ENCODE peak calls at places on chromosomes 4 and X, in eight cellular contexts. D, L, G, Q, J, O, H and C are unnamed samples.

GRCh38 chrX:154761977-154762528 is 611 bp upstream of the DKC1 start:
- DNase-seq in D (no peak), L (no peak), G (no peak), Q (no peak), J (peak), O (no peak), H (no peak), C (no peak)

GRCh38 chr4:157514711-157515110 is 294.2 kb downstream of the GRIA2 start:
- DNase-seq in D (no peak), L (no peak), G (peak), Q (no peak), J (no peak), O (no peak), H (peak), C (no peak)

GRCh38 chrX:9279271-9279596 is 185.6 kb upstream of the TBL1X start:
- DNase-seq in D (no peak), L (no peak), G (no peak), Q (no peak), J (no peak), O (no peak), H (no peak), C (no peak)

GRCh38 chrX:2627272-2627867 is 63.7 kb upstream of the CD99 start:
- DNase-seq in D (no peak), L (peak), G (peak), Q (no peak), J (peak), O (no peak), H (no peak), C (no peak)

GRCh38 chr4:14726441-14727405 is 275.6 kb upstream of the CPEB2 start:
- DNase-seq in D (no peak), L (no peak), G (peak), Q (no peak), J (peak), O (peak), H (no peak), C (no peak)

GRCh38 chr4:140293979-140294378 is 79.5 kb upstream of the SCOC start:
- DNase-seq in D (no peak), L (no peak), G (no peak), Q (no peak), J (no peak), O (no peak), H (no peak), C (no peak)

GRCh38 chr4:54525602-54526001 is 132.2 kb upstream of the KIT start:
- DNase-seq in D (no peak), L (no peak), G (no peak), Q (no peak), J (no peak), O (peak), H (no peak), C (no peak)

GRCh38 chr4:3461515-3462291 is 1.4 kb upstream of the DOK7 start:
- DNase-seq in D (no peak), L (no peak), G (no peak), Q (no peak), J (peak), O (peak), H (no peak), C (no peak)

GRCh38 chr4:70183168-70183939 is 12.2 kb upstream of the ODAM start:
- DNase-seq in D (peak), L (peak), G (peak), Q (no peak), J (peak), O (no peak), H (peak), C (no peak)

GRCh38 chr4:188428935-188429334 is 289.7 kb downstream of the TRIML1 start:
- DNase-seq in D (no peak), L (no peak), G (peak), Q (no peak), J (no peak), O (no peak), H (no peak), C (no peak)

GRCh38 chr4:26076896-26077295 is 162.9 kb downstream of the SMIM20 start:
- DNase-seq in D (no peak), L (no peak), G (no peak), Q (no peak), J (no peak), O (no peak), H (no peak), C (no peak)

GRCh38 chr4:13137400-13137799 is 346.7 kb downstream of the RAB28 start:
- DNase-seq in D (no peak), L (no peak), G (no peak), Q (no peak), J (no peak), O (no peak), H (no peak), C (no peak)

GRCh38 chrX:72020788-72021187 is 110.1 kb downstream of the NHSL2 start:
- DNase-seq in D (no peak), L (no peak), G (no peak), Q (no peak), J (no peak), O (no peak), H (no peak), C (no peak)

GRCh38 chr4:184801781-184802180 is 24.0 kb downstream of the ACSL1 start:
- DNase-seq in D (no peak), L (no peak), G (no peak), Q (no peak), J (no peak), O (no peak), H (no peak), C (no peak)

GRCh38 chr4:77036206-77036605 is 39.6 kb downstream of the CCNI start:
- DNase-seq in D (no peak), L (no peak), G (no peak), Q (no peak), J (no peak), O (peak), H (no peak), C (no peak)

GRCh38 chr4:55169352-55169959 is 44.1 kb upstream of the KDR start:
- DNase-seq in D (no peak), L (no peak), G (peak), Q (no peak), J (no peak), O (no peak), H (no peak), C (no peak)

GRCh38 chr4:184649971-184650855 is 675 bp downstream of the PRIMPOL start:
- DNase-seq in D (no peak), L (peak), G (peak), Q (peak), J (peak), O (peak), H (no peak), C (no peak)

GRCh38 chrX:41386222-41386990 is 52.4 kb downstream of the DDX3X start:
- DNase-seq in D (no peak), L (no peak), G (peak), Q (no peak), J (no peak), O (no peak), H (no peak), C (no peak)

GRCh38 chr4:154332681-154333421 is 158.7 kb downstream of the DCHS2 start:
- DNase-seq in D (no peak), L (peak), G (peak), Q (peak), J (peak), O (no peak), H (peak), C (no peak)

GRCh38 chr4:89305028-89305427 is 2.6 kb downstream of the GPRIN3 start:
- DNase-seq in D (no peak), L (no peak), G (no peak), Q (no peak), J (no peak), O (no peak), H (no peak), C (no peak)

GRCh38 chr4:79917246-79917645 is 155.8 kb downstream of the ANTXR2 start:
- DNase-seq in D (no peak), L (peak), G (peak), Q (no peak), J (peak), O (no peak), H (peak), C (no peak)

GRCh38 chr4:138035781-138036258 is 206.3 kb downstream of the SLC7A11 start:
- DNase-seq in D (no peak), L (peak), G (peak), Q (no peak), J (no peak), O (no peak), H (no peak), C (peak)

GRCh38 chr4:183532823-183533222 is 28.0 kb downstream of the ING2 start:
- DNase-seq in D (no peak), L (no peak), G (no peak), Q (no peak), J (no peak), O (no peak), H (no peak), C (no peak)

GRCh38 chrX:130145123-130145522 is 20.5 kb downstream of the AIFM1 start:
- DNase-seq in D (no peak), L (no peak), G (no peak), Q (no peak), J (no peak), O (no peak), H (no peak), C (no peak)

GRCh38 chr4:78862314-78862737 is 76.9 kb downstream of the PAQR3 start:
- DNase-seq in D (no peak), L (no peak), G (no peak), Q (no peak), J (no peak), O (no peak), H (no peak), C (no peak)

GRCh38 chr4:80154547-80154933 is 42.8 kb upstream of the PRDM8 start:
- DNase-seq in D (no peak), L (no peak), G (no peak), Q (no peak), J (no peak), O (no peak), H (no peak), C (no peak)

GRCh38 chrX:15674514-15674898 is 9.9 kb upstream of the CLTRN start:
- DNase-seq in D (no peak), L (peak), G (peak), Q (peak), J (peak), O (peak), H (no peak), C (no peak)

GRCh38 chr4:119679251-119679650 is 50.6 kb upstream of the PDE5A start:
- DNase-seq in D (no peak), L (no peak), G (no peak), Q (no peak), J (no peak), O (no peak), H (no peak), C (no peak)

GRCh38 chrX:39158801-39159657 is 357.8 kb downstream of the MID1IP1 start:
- DNase-seq in D (no peak), L (peak), G (no peak), Q (no peak), J (no peak), O (no peak), H (no peak), C (no peak)
- TF ChIP-seq POLR2AphosphoS5 in D (no peak), L (no peak), G (no peak), Q (no peak), J (no peak), O (no peak), H (no peak), C (no peak)

GRCh38 chr4:145481164-145481941 is at the start of gene SMAD1:
- DNase-seq in D (peak), L (peak), G (peak), Q (peak), J (peak), O (peak), H (no peak), C (peak)
- TF ChIP-seq POLR2AphosphoS5 in D (no peak), L (peak), G (peak), Q (peak), J (peak), O (peak), H (peak), C (no peak)

DNA sequence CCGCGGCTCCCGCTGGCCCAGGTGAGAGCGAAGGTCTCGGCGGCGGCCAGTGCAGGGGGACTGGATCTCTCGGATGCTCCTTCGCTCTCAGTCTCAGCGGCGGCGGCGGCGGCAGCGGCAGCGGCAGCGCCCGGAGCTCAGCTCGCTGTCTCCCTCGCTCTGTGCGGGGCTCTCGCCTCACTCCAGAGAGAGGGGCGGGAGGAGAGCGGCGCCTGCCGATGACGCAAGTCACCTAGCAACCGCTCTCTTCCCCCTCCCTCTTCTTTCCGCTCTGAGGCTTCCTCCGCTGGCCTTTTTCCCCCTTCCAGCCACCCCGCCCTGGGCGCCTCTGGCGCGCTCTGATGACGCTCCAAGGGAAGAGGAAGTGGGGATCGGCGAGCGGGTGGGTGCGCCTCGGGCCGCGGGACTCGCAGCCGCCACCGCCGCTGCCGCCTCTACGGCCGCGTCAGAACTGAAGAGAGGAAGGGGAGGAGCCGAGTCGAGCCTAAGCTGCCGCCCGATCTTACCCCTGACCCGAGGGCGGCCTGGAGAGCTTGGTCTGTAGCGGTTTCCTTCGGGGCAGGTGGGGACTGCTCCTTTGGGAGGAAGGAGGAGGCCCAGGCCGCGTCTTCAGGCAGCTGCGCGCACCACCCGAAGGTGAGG is at the start of gene FBXW7:
- DNase-seq in D (peak), L (peak), G (peak), Q (peak), J (peak), O (peak), H (peak), C (peak)
- TF ChIP-seq POLR2AphosphoS5 in D (peak), L (peak), G (peak), Q (peak), J (peak), O (peak), H (peak), C (peak)

DNA sequence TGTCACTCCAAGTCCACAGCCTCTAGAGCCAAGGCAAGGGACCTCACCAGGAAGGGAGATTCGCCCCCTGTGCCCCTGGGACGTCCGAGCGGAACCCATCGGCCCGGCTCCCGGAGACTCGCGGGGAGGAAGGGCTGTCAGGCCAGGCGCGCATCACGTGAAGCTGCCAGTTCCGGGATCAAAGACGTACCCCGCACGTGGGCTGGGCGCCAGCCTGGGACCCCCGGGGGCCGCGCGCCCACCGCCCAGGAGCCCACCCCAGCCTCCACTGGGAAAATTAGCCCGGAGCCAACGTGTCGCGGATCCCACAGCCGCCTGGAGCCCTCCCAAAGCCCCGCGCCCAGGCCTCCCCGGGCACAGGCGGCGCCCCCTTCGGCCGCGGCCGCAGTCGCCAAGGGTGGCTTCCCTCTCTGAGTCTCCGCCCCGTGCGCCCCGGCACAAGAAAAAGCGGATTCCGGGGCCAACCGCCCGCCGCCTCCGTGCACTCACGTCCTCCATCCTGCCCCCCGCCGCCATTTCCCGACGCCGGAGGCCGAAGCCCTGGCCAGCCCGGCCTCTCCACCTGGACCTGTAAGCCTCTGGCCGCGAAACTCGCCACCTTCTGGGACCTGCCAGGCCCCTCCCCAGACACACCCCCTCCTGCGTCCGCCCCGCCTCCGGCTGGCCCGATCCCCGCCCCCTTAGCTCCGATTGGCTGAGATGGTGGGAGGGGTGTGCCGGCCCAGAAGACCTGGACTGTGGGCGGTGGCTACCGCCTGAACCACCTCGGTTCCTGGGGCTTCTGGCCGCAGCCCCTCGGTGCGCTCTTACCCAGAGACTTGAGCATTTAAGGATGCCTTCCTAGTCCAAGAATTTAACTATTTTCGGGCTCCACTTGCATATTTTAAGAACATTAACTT is at the start of gene TMEM192:
- DNase-seq in D (no peak), L (peak), G (peak), Q (peak), J (peak), O (peak), H (peak), C (peak)
- TF ChIP-seq POLR2AphosphoS5 in D (peak), L (peak), G (peak), Q (peak), J (peak), O (peak), H (peak), C (peak)

GRCh38 chrX:100410901-100411801 is 1.1 kb upstream of the PCDH19 start:
- DNase-seq in D (no peak), L (no peak), G (peak), Q (peak), J (no peak), O (no peak), H (no peak), C (no peak)

GRCh38 chrX:100409316-100410082 is 574 bp downstream of the PCDH19 start:
- DNase-seq in D (no peak), L (no peak), G (peak), Q (no peak), J (no peak), O (no peak), H (no peak), C (no peak)

GRCh38 chrX:100408643-100409315 is 1.3 kb downstream of the PCDH19 start:
- DNase-seq in D (no peak), L (no peak), G (peak), Q (no peak), J (no peak), O (no peak), H (no peak), C (no peak)

GRCh38 chrX:100411802-100412333 is 1.8 kb upstream of the PCDH19 start:
- DNase-seq in D (no peak), L (no peak), G (no peak), Q (no peak), J (no peak), O (no peak), H (no peak), C (no peak)

DNA sequence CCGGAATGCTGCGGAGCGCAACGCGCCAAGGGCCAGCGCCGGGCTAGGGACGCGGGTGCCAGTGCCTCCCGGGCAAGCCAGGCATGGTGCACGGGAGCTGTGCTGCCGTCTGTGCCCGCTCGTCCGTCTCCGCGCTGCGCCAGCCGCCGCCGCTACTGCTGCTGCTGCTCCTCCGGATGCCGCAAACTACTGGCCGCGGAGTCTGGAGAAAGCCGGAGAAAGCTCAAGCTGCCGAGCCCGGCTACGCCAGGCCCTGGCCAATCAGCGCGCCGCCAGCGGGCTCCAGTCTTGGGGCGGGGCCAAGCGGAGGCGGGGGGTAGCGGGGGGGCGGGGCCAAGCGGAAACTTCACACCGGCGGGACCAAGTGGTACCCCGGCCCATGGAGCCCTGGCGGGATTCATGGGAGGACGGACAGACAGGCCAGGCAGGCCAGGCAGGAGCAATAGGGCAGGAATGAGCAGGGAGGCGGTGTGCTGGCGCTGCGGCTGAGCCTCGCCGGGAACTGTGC is at the start of gene PCDH19:
- DNase-seq in D (no peak), L (no peak), G (peak), Q (peak), J (peak), O (no peak), H (no peak), C (peak)
- TF ChIP-seq POLR2AphosphoS5 in D (peak), L (no peak), G (peak), Q (peak), J (no peak), O (no peak), H (peak), C (no peak)